ENCODE peak calls at places on chromosomes 3 and 15, in nine cellular contexts. Y is RPMI8226, F is AG10803, U is body of pancreas, G is iPS DF 19.7, O is mesothelial cell of epicardium, H is H7, L is SIG-M5, T is T-helper 1 cell. X is an unnamed sample.
A peak's percentile ranks its signal among the peaks of the same experiment; 100 is the strongest.

GRCh38 chr15:96622714-96623113 is 292.2 kb downstream of the NR2F2 start:
- DNase-seq in Y (no peak), F (no peak), U (no peak), G (no peak), O (no peak), H (no peak), L (no peak), T (no peak), X (no peak)

GRCh38 chr3:150419959-150420358 is 11.9 kb downstream of the TSC22D2 start:
- DNase-seq in Y (no peak), F (no peak), U (no peak), G (no peak), O (no peak), H (no peak), L (no peak), T (no peak), X (no peak)

GRCh38 chr15:97235285-97235985 is 725.1 kb upstream of the ARRDC4 start:
- DNase-seq in Y (peak; percentile 20), F (peak; percentile 36), U (peak; percentile 67), G (peak; percentile 1), O (peak; percentile 77), H (peak; percentile 38), L (no peak), T (peak; percentile 4), X (no peak)

GRCh38 chr3:8644748-8645390 is at the start of gene SSUH2:
- DNase-seq in Y (no peak), F (no peak), U (no peak), G (no peak), O (no peak), H (no peak), L (no peak), T (no peak), X (no peak)

GRCh38 chr3:69200384-69201068 is 78.1 kb upstream of the LMOD3 start:
- DNase-seq in Y (peak; percentile 64), F (peak; percentile 3), U (peak; percentile 46), G (no peak), O (peak; percentile 50), H (peak; percentile 57), L (no peak), T (peak; percentile 81), X (no peak)

GRCh38 chr3:45026038-45026437 is at the start of gene CLEC3B:
- DNase-seq in Y (no peak), F (peak; percentile 70), U (no peak), G (no peak), O (no peak), H (no peak), L (no peak), T (no peak), X (no peak)

GRCh38 chr3:87771338-87772059 is 287.3 kb downstream of the CGGBP1 start:
- DNase-seq in Y (peak; percentile 40), F (peak; percentile 29), U (peak; percentile 28), G (no peak), O (no peak), H (peak; percentile 16), L (no peak), T (peak; percentile 38), X (no peak)

GRCh38 chr3:113279686-113280085 is 68.3 kb downstream of the BOC start:
- DNase-seq in Y (no peak), F (no peak), U (no peak), G (no peak), O (no peak), H (peak; percentile 58), L (no peak), T (no peak), X (no peak)

GRCh38 chr3:13825821-13826220 is 54.0 kb downstream of the WNT7A start:
- DNase-seq in Y (no peak), F (no peak), U (no peak), G (no peak), O (no peak), H (no peak), L (no peak), T (no peak), X (no peak)

GRCh38 chr3:30626443-30627181 is 20.2 kb downstream of the TGFBR2 start:
- DNase-seq in Y (no peak), F (peak; percentile 68), U (no peak), G (no peak), O (no peak), H (no peak), L (no peak), T (no peak), X (no peak)

GRCh38 chr3:134371542-134372324 is 2.5 kb downstream of the AMOTL2 start:
- DNase-seq in Y (no peak), F (peak; percentile 70), U (no peak), G (no peak), O (no peak), H (peak; percentile 51), L (no peak), T (no peak), X (no peak)